ENCODE peak calls at places on chromosome 21, in eight cellular contexts. N, B, W, Z, D, R, A and I are unnamed samples.

GRCh38 chr21:36856643-36857042 is 109.8 kb downstream of the HLCS start:
- DNase-seq in R (no peak), D (no peak), A (no peak), W (no peak), B (no peak), Z (no peak), N (no peak), I (no peak)

GRCh38 chr21:27021801-27022200 is 54.9 kb upstream of the ADAMTS5 start:
- DNase-seq in N (no peak), R (no peak), A (no peak), D (no peak), W (no peak), Z (no peak), B (no peak), I (no peak)

GRCh38 chr21:39316062-39316461 is 2.6 kb upstream of the BRWD1 start:
- DNase-seq in Z (no peak), B (no peak), W (no peak), N (no peak), A (no peak), R (no peak), D (no peak), I (peak)

GRCh38 chr21:45588086-45588825 is 46.0 kb upstream of the SLC19A1 start:
- DNase-seq in N (no peak), R (no peak), W (peak), B (no peak), D (no peak), Z (no peak), A (no peak), I (no peak)

GRCh38 chr21:33644383-33645074 is 2.2 kb downstream of the ITSN1 start:
- DNase-seq in R (no peak), W (no peak), N (no peak), A (no peak), D (no peak), B (no peak), Z (peak), I (no peak)

GRCh38 chr21:38165466-38166213 is 91.2 kb upstream of the KCNJ15 start:
- DNase-seq in R (no peak), W (no peak), A (no peak), Z (peak), N (no peak), B (no peak), D (no peak), I (no peak)

GRCh38 chr21:43691801-43692200 is 27.1 kb upstream of the PDXK start:
- DNase-seq in W (peak), B (no peak), A (no peak), N (no peak), D (no peak), Z (no peak), R (no peak), I (no peak)

GRCh38 chr21:27213328-27213727 is 246.4 kb upstream of the ADAMTS5 start:
- DNase-seq in N (no peak), W (no peak), D (no peak), B (no peak), Z (no peak), A (no peak), R (no peak), I (no peak)

GRCh38 chr21:41707231-41707988 is 59.4 kb downstream of the RIPK4 start:
- DNase-seq in D (no peak), Z (peak), B (no peak), A (no peak), W (no peak), N (no peak), R (no peak), I (no peak)

GRCh38 chr21:44089001-44089911 is 17.9 kb upstream of the PWP2 start:
- DNase-seq in Z (no peak), N (peak), W (peak), A (peak), B (no peak), D (peak), R (no peak), I (peak)

GRCh38 chr21:43861716-43862115 is 3.3 kb upstream of the AGPAT3 start:
- DNase-seq in B (no peak), Z (no peak), R (no peak), N (no peak), D (no peak), A (no peak), W (peak), I (peak)

GRCh38 chr21:36889401-36889800 is 77.1 kb downstream of the HLCS start:
- DNase-seq in W (no peak), R (no peak), D (no peak), B (no peak), Z (peak), A (no peak), N (no peak), I (no peak)

GRCh38 chr21:43189936-43190335 is 21.1 kb downstream of the CRYAA start:
- DNase-seq in B (no peak), R (no peak), A (peak), W (no peak), Z (no peak), N (no peak), D (peak), I (no peak)

GRCh38 chr21:26093094-26093493 is 77.5 kb downstream of the APP start:
- DNase-seq in A (no peak), N (no peak), W (no peak), R (no peak), Z (peak), B (no peak), D (no peak), I (no peak)

GRCh38 chr21:36188081-36188681 is 31.6 kb downstream of the DOP1B start:
- DNase-seq in R (peak), A (no peak), W (peak), D (no peak), Z (peak), B (no peak), N (no peak), I (no peak)

GRCh38 chr21:43362306-43362927 is 64.5 kb downstream of the SIK1 start:
- DNase-seq in Z (peak), B (peak), D (peak), W (no peak), A (no peak), N (peak), R (peak), I (peak)

GRCh38 chr21:36624105-36624504 is 74.8 kb upstream of the SIM2 start:
- DNase-seq in D (no peak), R (no peak), N (no peak), W (no peak), Z (no peak), A (no peak), B (no peak), I (no peak)

GRCh38 chr21:25496825-25497482 is 110.3 kb downstream of the MRPL39 start:
- DNase-seq in N (no peak), A (no peak), D (no peak), W (no peak), Z (no peak), R (no peak), B (no peak), I (no peak)

GRCh38 chr21:36988536-36988935 is 18.0 kb upstream of the RIPPLY3 start:
- DNase-seq in D (no peak), A (no peak), W (no peak), B (no peak), R (no peak), Z (no peak), N (no peak), I (no peak)

GRCh38 chr21:39932335-39932734 is 65.1 kb downstream of the PCP4 start:
- DNase-seq in D (no peak), W (no peak), B (no peak), N (no peak), A (no peak), R (no peak), Z (no peak), I (no peak)

GRCh38 chr21:32981096-32981495 is 44.6 kb upstream of the OLIG2 start:
- DNase-seq in A (no peak), D (no peak), Z (no peak), W (no peak), N (no peak), B (no peak), R (no peak), I (no peak)

GRCh38 chr21:45788635-45789506 is 145.3 kb downstream of the PCBP3 start:
- DNase-seq in R (no peak), N (no peak), W (no peak), D (no peak), A (no peak), Z (no peak), B (no peak), I (no peak)

GRCh38 chr21:45887788-45888187 is 93.8 kb upstream of the COL6A1 start:
- DNase-seq in W (peak), R (peak), A (no peak), Z (no peak), D (no peak), N (peak), B (no peak), I (no peak)

GRCh38 chr21:35212393-35213127 is 163.5 kb upstream of the RUNX1 start:
- DNase-seq in A (no peak), W (no peak), R (no peak), Z (peak), B (no peak), D (no peak), N (no peak), I (no peak)

GRCh38 chr21:39000496-39000895 is 182.8 kb downstream of the PSMG1 start:
- DNase-seq in A (no peak), N (no peak), Z (peak), D (no peak), B (peak), W (no peak), R (no peak), I (no peak)

GRCh38 chr21:46052703-46053651 is 44.9 kb upstream of the COL6A2 start:
- DNase-seq in Z (no peak), B (peak), W (no peak), A (peak), D (peak), R (no peak), N (no peak), I (no peak)

GRCh38 chr21:45332981-45333582 is 45.4 kb upstream of the POFUT2 start:
- DNase-seq in A (no peak), D (no peak), Z (no peak), W (peak), B (no peak), R (peak), N (no peak), I (no peak)

GRCh38 chr21:25791321-25791720 is 56.5 kb downstream of the GABPA start:
- DNase-seq in Z (no peak), W (no peak), R (no peak), A (no peak), B (no peak), D (no peak), N (no peak), I (no peak)

GRCh38 chr21:36788116-36788515 is 89.2 kb downstream of the SIM2 start:
- DNase-seq in Z (peak), A (no peak), W (no peak), N (no peak), R (no peak), D (no peak), B (no peak), I (no peak)

GRCh38 chr21:45129231-45129923 is 55.0 kb downstream of the ADARB1 start:
- DNase-seq in W (no peak), B (no peak), R (no peak), D (no peak), Z (peak), N (no peak), A (no peak), I (no peak)

GRCh38 chr21:46413365-46413696 is 45.4 kb upstream of the DIP2A start:
- DNase-seq in N (no peak), R (peak), B (no peak), A (no peak), W (no peak), Z (no peak), D (no peak), I (no peak)

GRCh38 chr21:25331286-25331685 is 276.0 kb downstream of the MRPL39 start:
- DNase-seq in R (no peak), Z (no peak), B (no peak), N (no peak), A (no peak), D (no peak), W (no peak), I (no peak)

GRCh38 chr21:35801388-35801787 is 258.9 kb downstream of the SETD4 start:
- DNase-seq in D (no peak), R (no peak), Z (no peak), N (peak), A (no peak), W (no peak), B (no peak), I (no peak)